ENCODE peak calls at places on chromosomes 5 and 9, in four cellular contexts. Q is sigmoid colon, L is ovary, F is A549. X is an unnamed sample.

GRCh38 chr5:173645437-173645807 is 29.0 kb upstream of the BOD1 start:
- DNase-seq in Q (no peak), L (no peak), F (no peak), X (no peak)

GRCh38 chr9:75962186-75963036 is 71.9 kb downstream of the PCSK5 start:
- DNase-seq in Q (no peak), L (peak), F (no peak), X (no peak)

GRCh38 chr9:749712-750111 is 91.8 kb upstream of the DMRT1 start:
- DNase-seq in Q (peak), L (no peak), F (no peak), X (no peak)

GRCh38 chr5:144191998-144192397 is 21.3 kb downstream of the KCTD16 start:
- DNase-seq in Q (no peak), L (no peak), F (peak), X (no peak)

GRCh38 chr5:172931001-172931536 is 28.2 kb upstream of the RPL26L1 start:
- DNase-seq in Q (no peak), L (no peak), F (peak), X (no peak)

GRCh38 chr5:109936996-109937395 is 247.3 kb downstream of the MAN2A1 start:
- DNase-seq in Q (no peak), L (no peak), F (no peak), X (no peak)

GRCh38 chr5:173531863-173532262 is 84.6 kb downstream of the BOD1 start:
- DNase-seq in Q (no peak), L (no peak), F (no peak), X (no peak)

GRCh38 chr5:159341914-159342313 is 11.6 kb upstream of the IL12B start:
- DNase-seq in Q (no peak), L (no peak), F (peak), X (no peak)

GRCh38 chr5:5270958-5271605 is 131.0 kb downstream of the ADAMTS16 start:
- DNase-seq in Q (peak), L (peak), F (peak), X (no peak)

GRCh38 chr5:97986069-97986468 is 787.4 kb upstream of the RGMB start:
- DNase-seq in Q (no peak), L (no peak), F (no peak), X (no peak)

GRCh38 chr5:116084891-116085715 is at the start of gene COMMD10:
- DNase-seq in Q (peak), L (peak), F (peak), X (peak)

GRCh38 chr9:87201316-87201715 is 254.0 kb upstream of the GAS1 start:
- DNase-seq in Q (no peak), L (no peak), F (no peak), X (no peak)
- H3K27ac ChIP-seq in Q (no peak), L (no peak), F (no peak), X (no peak)

GRCh38 chr5:6434737-6435136 is 13.9 kb upstream of the UBE2QL1 start:
- DNase-seq in Q (no peak), L (no peak), F (no peak), X (no peak)

GRCh38 chr5:6432206-6432605 is 16.5 kb upstream of the UBE2QL1 start:
- DNase-seq in Q (no peak), L (no peak), F (no peak), X (no peak)

GRCh38 chr5:6439588-6440550 is 8.8 kb upstream of the UBE2QL1 start:
- DNase-seq in Q (no peak), L (no peak), F (no peak), X (no peak)

GRCh38 chr5:6435356-6435755 is 13.3 kb upstream of the UBE2QL1 start:
- DNase-seq in Q (no peak), L (no peak), F (no peak), X (no peak)

GRCh38 chr5:6436715-6437340 is 11.8 kb upstream of the UBE2QL1 start:
- DNase-seq in Q (no peak), L (no peak), F (no peak), X (no peak)
- TF ChIP-seq EP300 in Q (no peak), L (no peak), F (no peak), X (no peak)

GRCh38 chr9:6564868-6565267 is 80.7 kb downstream of the GLDC start:
- DNase-seq in Q (no peak), L (peak), F (no peak), X (no peak)
- H3K27ac ChIP-seq in Q (no peak), L (no peak), F (peak), X (no peak)

GRCh38 chr5:56669534-56670483 is 145.5 kb upstream of the MAP3K1 start:
- DNase-seq in Q (peak), L (no peak), F (no peak), X (no peak)
- TF ChIP-seq EP300 in Q (no peak), L (no peak), F (no peak), X (no peak)

X was measured in suprapubic skin.